ENCODE peak calls at places on chromosomes 5 and 9, in eight cellular contexts. C is A673, M is stomach, A is endothelial cell of umbilical vein, O is cardiac muscle cell, W is hepatocyte, F is breast epithelium, Y is HCT116. Q is an unnamed sample.
A peak's percentile ranks its signal among the peaks of the same experiment; 100 is the strongest.

GRCh38 chr9:76401580-76402354 is 7.5 kb upstream of the RFK start:
- DNase-seq in C (no peak), M (no peak), A (no peak), O (no peak), W (no peak), F (no peak), Y (no peak), Q (no peak)

GRCh38 chr5:57176350-57176857 is 2.5 kb downstream of the GPBP1 start:
- DNase-seq in C (no peak), M (no peak), A (peak; percentile 88), O (no peak), W (no peak), F (no peak), Y (no peak), Q (no peak)

GRCh38 chr5:37814699-37815098 is 25.1 kb downstream of the GDNF start:
- DNase-seq in C (peak; percentile 77), M (no peak), A (no peak), O (no peak), W (no peak), F (no peak), Y (no peak), Q (no peak)

GRCh38 chr9:130301483-130302286 is 36.1 kb downstream of the HMCN2 start:
- DNase-seq in C (no peak), M (no peak), A (no peak), O (no peak), W (no peak), F (no peak), Y (no peak), Q (no peak)

GRCh38 chr9:2859776-2860379 is 16.0 kb upstream of the PUM3 start:
- DNase-seq in C (peak; percentile 77), M (peak; percentile 65), A (peak; percentile 59), O (peak; percentile 81), W (peak; percentile 81), F (no peak), Y (peak; percentile 56), Q (peak; percentile 18)

GRCh38 chr5:131163315-131164119 is 1.5 kb downstream of the HINT1 start:
- DNase-seq in C (peak; percentile 19), M (no peak), A (peak; percentile 41), O (no peak), W (peak; percentile 26), F (no peak), Y (no peak), Q (no peak)

GRCh38 chr9:105693435-105694275 is 686 bp upstream of the TMEM38B start:
- DNase-seq in C (no peak), M (no peak), A (no peak), O (no peak), W (no peak), F (no peak), Y (no peak), Q (no peak)

GRCh38 chr5:121384359-121384758 is 467.3 kb upstream of the FTMT start:
- DNase-seq in C (no peak), M (no peak), A (no peak), O (no peak), W (no peak), F (no peak), Y (no peak), Q (no peak)

GRCh38 chr5:172389578-172390112 is 64.7 kb downstream of the SH3PXD2B start:
- DNase-seq in C (no peak), M (no peak), A (no peak), O (no peak), W (no peak), F (no peak), Y (no peak), Q (no peak)

GRCh38 chr5:71475788-71476384 is 20.4 kb downstream of the BDP1 start:
- DNase-seq in C (peak; percentile 49), M (no peak), A (peak; percentile 39), O (peak; percentile 30), W (peak; percentile 44), F (no peak), Y (no peak), Q (no peak)

GRCh38 chr5:42390115-42390514 is 33.1 kb upstream of the GHR start:
- DNase-seq in C (no peak), M (no peak), A (no peak), O (no peak), W (peak; percentile 48), F (no peak), Y (no peak), Q (no peak)

GRCh38 chr5:175686826-175687225 is 29.0 kb downstream of the HRH2 start:
- DNase-seq in C (no peak), M (no peak), A (no peak), O (no peak), W (no peak), F (no peak), Y (no peak), Q (no peak)

GRCh38 chr9:12554636-12555035 is 138.5 kb upstream of the TYRP1 start:
- DNase-seq in C (peak; percentile 58), M (no peak), A (peak; percentile 32), O (no peak), W (peak; percentile 40), F (no peak), Y (no peak), Q (no peak)

DNA sequence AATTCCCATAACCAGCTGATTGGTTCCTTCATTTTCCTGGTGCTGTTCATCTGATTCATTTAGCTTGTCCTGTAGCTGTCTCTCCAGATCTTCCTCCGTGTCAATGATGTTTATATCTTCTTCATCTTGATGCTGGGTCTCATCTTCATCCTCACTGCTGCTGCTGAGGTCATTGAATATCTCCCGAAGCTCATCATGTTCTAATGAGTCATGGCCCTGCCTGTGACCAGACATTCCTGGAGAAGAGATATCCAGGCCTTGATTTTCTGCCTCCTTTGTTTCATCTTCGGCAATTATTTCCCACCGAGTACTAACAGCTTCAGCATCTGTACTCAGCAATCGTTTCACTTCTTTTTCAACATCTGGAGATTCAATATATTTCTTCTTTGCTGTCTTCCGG is 1.4 kb downstream of the TAF7 start:
- DNase-seq in C (no peak), M (no peak), A (no peak), O (no peak), W (no peak), F (no peak), Y (no peak), Q (no peak)
- H3K9me3 ChIP-seq in C (peaks cover 64% of the 10 kb centered on the region), M (peaks cover 67% of the 10 kb centered on the region), A (peaks cover 15% of the 10 kb centered on the region), O (peaks cover 7% of the 10 kb centered on the region), W (peaks cover 63% of the 10 kb centered on the region), F (peaks cover 62% of the 10 kb centered on the region), Y (peaks cover 26% of the 10 kb centered on the region), Q (peaks cover 55% of the 10 kb centered on the region)

GRCh38 chr9:40913096-40913719 is 215.3 kb downstream of the FOXD4L6 start:
- DNase-seq in C (no peak), M (no peak), A (no peak), O (no peak), W (no peak), F (no peak), Y (no peak), Q (no peak)
- H3K9me3 ChIP-seq in C (peaks cover 37% of the 10 kb centered on the region), M (peaks cover 94% of the 10 kb centered on the region), A (peaks cover 13% of the 10 kb centered on the region), O (peaks cover 35% of the 10 kb centered on the region), W (peaks cover 61% of the 10 kb centered on the region), F (peaks cover 90% of the 10 kb centered on the region), Y (no peaks in the 10 kb centered on the region), Q (no peaks in the 10 kb centered on the region)

GRCh38 chr5:179454354-179454753 is 96.0 kb upstream of the RUFY1 start:
- DNase-seq in C (no peak), M (no peak), A (no peak), O (no peak), W (no peak), F (no peak), Y (no peak), Q (no peak)
- H3K9me3 ChIP-seq in C (no peaks in the 10 kb centered on the region), M (no peaks in the 10 kb centered on the region), A (peaks cover 10% of the 10 kb centered on the region), O (no peaks in the 10 kb centered on the region), W (no peaks in the 10 kb centered on the region), F (no peaks in the 10 kb centered on the region), Y (peaks cover 5% of the 10 kb centered on the region), Q (no peaks in the 10 kb centered on the region)

GRCh38 chr5:67771791-67772190 is 443.8 kb upstream of the PIK3R1 start:
- DNase-seq in C (no peak), M (no peak), A (no peak), O (no peak), W (no peak), F (no peak), Y (no peak), Q (no peak)
- H3K9me3 ChIP-seq in C (no peaks in the 10 kb centered on the region), M (no peaks in the 10 kb centered on the region), A (no peaks in the 10 kb centered on the region), O (no peaks in the 10 kb centered on the region), W (no peaks in the 10 kb centered on the region), F (no peaks in the 10 kb centered on the region), Y (no peaks in the 10 kb centered on the region), Q (no peaks in the 10 kb centered on the region)

GRCh38 chr5:178786859-178787499 is 56.5 kb upstream of the ZNF354A start:
- DNase-seq in C (no peak), M (peak; percentile 48), A (no peak), O (no peak), W (peak; percentile 90), F (no peak), Y (no peak), Q (peak; percentile 90)

GRCh38 chr5:178785999-178786398 is 55.5 kb upstream of the ZNF354A start:
- DNase-seq in C (no peak), M (no peak), A (no peak), O (no peak), W (peak; percentile 35), F (no peak), Y (no peak), Q (peak; percentile 75)

GRCh38 chr5:178787889-178788288 is 57.4 kb upstream of the ZNF354A start:
- DNase-seq in C (no peak), M (no peak), A (no peak), O (no peak), W (no peak), F (no peak), Y (no peak), Q (no peak)

GRCh38 chr5:178784391-178784790 is 53.9 kb upstream of the ZNF354A start:
- DNase-seq in C (no peak), M (no peak), A (no peak), O (no peak), W (no peak), F (no peak), Y (no peak), Q (no peak)

GRCh38 chr5:178786424-178786823 is 56.0 kb upstream of the ZNF354A start:
- DNase-seq in C (no peak), M (no peak), A (no peak), O (no peak), W (no peak), F (no peak), Y (no peak), Q (no peak)
- H3K9me3 ChIP-seq in C (no peaks in the 10 kb centered on the region), M (no peaks in the 10 kb centered on the region), A (peaks cover 4% of the 10 kb centered on the region), O (no peaks in the 10 kb centered on the region), W (no peaks in the 10 kb centered on the region), F (no peaks in the 10 kb centered on the region), Y (no peaks in the 10 kb centered on the region), Q (no peaks in the 10 kb centered on the region)

GRCh38 chr5:178986326-178986960 is 8.7 kb downstream of the GRM6 start:
- DNase-seq in C (no peak), M (no peak), A (no peak), O (no peak), W (no peak), F (no peak), Y (no peak), Q (no peak)
- H3K9me3 ChIP-seq in C (peaks cover 5% of the 10 kb centered on the region), M (peaks cover 86% of the 10 kb centered on the region), A (peaks cover 7% of the 10 kb centered on the region), O (no peaks in the 10 kb centered on the region), W (no peaks in the 10 kb centered on the region), F (peaks cover 85% of the 10 kb centered on the region), Y (peaks cover 11% of the 10 kb centered on the region), Q (no peaks in the 10 kb centered on the region)

Q was measured in Panc1.